ENCODE peak calls at places on chromosomes 6 and 20, in ten cellular contexts. J, W, E, O, F, S, C, Q, B and H are unnamed samples.

GRCh38 chr6:135144678-135145508 is 36.2 kb upstream of the MYB start:
- DNase-seq in J (peak; percentile 28), W (no peak), E (no peak), O (peak; percentile 40), F (no peak), S (peak; percentile 17), C (no peak), Q (no peak), B (peak; percentile 50), H (peak; percentile 72)

GRCh38 chr6:48036316-48036715 is 74.7 kb downstream of the PTCHD4 start:
- DNase-seq in J (peak; percentile 87), W (no peak), E (no peak), O (peak; percentile 89), F (no peak), S (no peak), C (no peak), Q (no peak), B (no peak), H (peak; percentile 90)

GRCh38 chr6:26420607-26421235 is 18.6 kb downstream of the BTN3A1 start:
- DNase-seq in J (peak; percentile 71), W (no peak), E (peak; percentile 51), O (peak; percentile 46), F (no peak), S (no peak), C (no peak), Q (no peak), B (peak; percentile 59), H (peak; percentile 54)

GRCh38 chr6:168292911-168293310 is 26.7 kb downstream of the DACT2 start:
- DNase-seq in J (no peak), W (no peak), E (peak; percentile 74), O (no peak), F (no peak), S (no peak), C (peak; percentile 76), Q (no peak), B (no peak), H (no peak)

GRCh38 chr6:126721581-126722145 is 381.7 kb downstream of the CENPW start:
- DNase-seq in J (peak; percentile 86), W (no peak), E (no peak), O (peak; percentile 96), F (no peak), S (peak; percentile 63), C (no peak), Q (no peak), B (no peak), H (peak; percentile 94)

GRCh38 chr6:45654673-45655072 is 276.9 kb upstream of the SUPT3H start:
- DNase-seq in J (peak; percentile 44), W (no peak), E (no peak), O (peak; percentile 68), F (no peak), S (no peak), C (no peak), Q (no peak), B (no peak), H (no peak)

GRCh38 chr6:18380165-18380564 is 7.0 kb upstream of the RNF144B start:
- DNase-seq in J (no peak), W (no peak), E (no peak), O (peak; percentile 39), F (no peak), S (peak; percentile 74), C (no peak), Q (no peak), B (no peak), H (no peak)

GRCh38 chr20:15327123-15327522 is 989.7 kb upstream of the FLRT3 start:
- DNase-seq in J (no peak), W (no peak), E (no peak), O (no peak), F (no peak), S (no peak), C (no peak), Q (no peak), B (no peak), H (no peak)

GRCh38 chr6:52931351-52931750 is 21.9 kb upstream of the GSTA3 start:
- DNase-seq in J (no peak), W (no peak), E (no peak), O (no peak), F (no peak), S (no peak), C (no peak), Q (no peak), B (no peak), H (no peak)

GRCh38 chr6:53796451-53796780 is 1.6 kb downstream of the LRRC1 start:
- DNase-seq in J (no peak), W (no peak), E (no peak), O (no peak), F (no peak), S (no peak), C (no peak), Q (no peak), B (no peak), H (no peak)

GRCh38 chr20:31602430-31602778 is 2.7 kb upstream of the ID1 start:
- DNase-seq in J (no peak), W (no peak), E (no peak), O (no peak), F (no peak), S (no peak), C (no peak), Q (no peak), B (no peak), H (no peak)

GRCh38 chr20:49569403-49570115 is 1.6 kb upstream of the PTGIS start:
- DNase-seq in J (peak; percentile 44), W (no peak), E (no peak), O (no peak), F (peak; percentile 77), S (no peak), C (no peak), Q (no peak), B (no peak), H (peak; percentile 52)

GRCh38 chr6:90940812-90941481 is 354.1 kb upstream of the MAP3K7 start:
- DNase-seq in J (peak; percentile 66), W (no peak), E (no peak), O (peak; percentile 56), F (no peak), S (peak; percentile 27), C (peak; percentile 54), Q (no peak), B (peak; percentile 89), H (peak; percentile 83)

GRCh38 chr6:29236060-29236459 is 65.4 kb downstream of the OR2J2 start:
- DNase-seq in J (no peak), W (no peak), E (no peak), O (no peak), F (no peak), S (no peak), C (no peak), Q (no peak), B (no peak), H (no peak)

GRCh38 chr20:701401-702129 is 26.0 kb upstream of the SCRT2 start:
- DNase-seq in J (no peak), W (no peak), E (no peak), O (no peak), F (no peak), S (no peak), C (no peak), Q (no peak), B (no peak), H (no peak)

GRCh38 chr6:56497691-56498090 is 145.0 kb downstream of the DST start:
- DNase-seq in J (no peak), W (no peak), E (no peak), O (no peak), F (no peak), S (no peak), C (no peak), Q (no peak), B (no peak), H (no peak)

GRCh38 chr6:150683320-150683719 is 83.6 kb downstream of the PLEKHG1 start:
- DNase-seq in J (no peak), W (no peak), E (no peak), O (no peak), F (no peak), S (no peak), C (no peak), Q (no peak), B (no peak), H (no peak)

GRCh38 chr6:293185-294174 is 1.2 kb downstream of the DUSP22 start:
- DNase-seq in J (peak; percentile 22), W (no peak), E (no peak), O (peak; percentile 30), F (peak; percentile 43), S (no peak), C (no peak), Q (no peak), B (peak; percentile 62), H (peak; percentile 20)

GRCh38 chr6:43738877-43739641 is 31.0 kb upstream of the VEGFA start:
- DNase-seq in J (no peak), W (no peak), E (no peak), O (no peak), F (no peak), S (no peak), C (no peak), Q (no peak), B (no peak), H (no peak)

GRCh38 chr6:42029062-42029685 is 21.1 kb upstream of the TAF8 start:
- DNase-seq in J (no peak), W (no peak), E (no peak), O (no peak), F (no peak), S (no peak), C (no peak), Q (no peak), B (no peak), H (no peak)

GRCh38 chr6:132227937-132228336 is 173.3 kb downstream of the MOXD1 start:
- DNase-seq in J (no peak), W (no peak), E (no peak), O (peak; percentile 33), F (no peak), S (no peak), C (no peak), Q (no peak), B (no peak), H (peak; percentile 90)

GRCh38 chr6:130843575-130844320 is 16.5 kb downstream of the SMLR1 start:
- DNase-seq in J (peak; percentile 39), W (no peak), E (no peak), O (peak; percentile 54), F (no peak), S (peak; percentile 59), C (no peak), Q (no peak), B (peak; percentile 55), H (peak; percentile 69)

GRCh38 chr6:30820196-30820595 is 64.1 kb upstream of the DDR1 start:
- DNase-seq in J (peak; percentile 71), W (no peak), E (no peak), O (peak; percentile 81), F (no peak), S (peak; percentile 79), C (no peak), Q (no peak), B (no peak), H (peak; percentile 65)

GRCh38 chr20:32465092-32465900 is 107.2 kb downstream of the ASXL1 start:
- DNase-seq in J (no peak), W (no peak), E (peak; percentile 47), O (peak; percentile 94), F (peak; percentile 63), S (peak; percentile 22), C (no peak), Q (no peak), B (no peak), H (peak; percentile 94)

GRCh38 chr20:37590938-37591490 is 63.3 kb upstream of the BLCAP start:
- DNase-seq in J (no peak), W (no peak), E (peak; percentile 34), O (no peak), F (no peak), S (no peak), C (no peak), Q (no peak), B (no peak), H (no peak)

GRCh38 chr6:118896339-118897136 is 2.6 kb downstream of the ASF1A start:
- DNase-seq in J (peak; percentile 70), W (no peak), E (no peak), O (peak; percentile 63), F (no peak), S (no peak), C (peak; percentile 4), Q (no peak), B (peak; percentile 69), H (peak; percentile 80)

GRCh38 chr6:10522929-10523573 is 1.9 kb downstream of the GCNT2 start:
- DNase-seq in J (no peak), W (no peak), E (no peak), O (no peak), F (no peak), S (no peak), C (no peak), Q (no peak), B (no peak), H (no peak)

GRCh38 chr20:44805991-44806729 is 4.2 kb downstream of the RIMS4 start:
- DNase-seq in J (peak; percentile 72), W (no peak), E (peak; percentile 86), O (peak; percentile 71), F (peak; percentile 35), S (peak; percentile 38), C (peak; percentile 57), Q (no peak), B (no peak), H (peak; percentile 40)